ENCODE peak calls at places on chromosomes 5 and 9, in eight cellular contexts. G is AG04449; F is activated T-helper 1 cell treated with anti-CD3 and anti-CD28 coated beads, Interleukin-2, amount 50 U/mL, for 16 hours; L is natural killer cell treated with Interleukin-12 subunit alpha and Interleukin-12 subunit beta and Interleukin-15 and Interleukin-18, amount 100 ng/mL, for 72 hours; J is stimulated activated CD8-positive, alpha-beta memory T cell treated with anti-CD3 and anti-CD28 coated beads, Interleukin-2, amount 100 ng/mL, for 48 hours; I is activated effector memory CD4-positive, alpha-beta T cell treated with anti-CD3 and anti-CD28 coated beads, Interleukin-2, amount 50 U/mL, for 16 hours; Z is Right ventricle myocardium inferior; R is fibroblast of mammary gland. N is an unnamed sample.

GRCh38 chr5:162096448-162096847 is 28.9 kb downstream of the GABRG2 start:
- DNase-seq in J (no peak), L (no peak), R (no peak), Z (no peak), G (no peak), F (no peak), I (no peak), N (no peak)

GRCh38 chr9:72509053-72509452 is 12.4 kb upstream of the TMC1 start:
- DNase-seq in R (peak), I (no peak), G (no peak), F (no peak), J (no peak), Z (no peak), L (no peak), N (no peak)

GRCh38 chr9:138072897-138073296 is 195.3 kb downstream of the CACNA1B start:
- DNase-seq in F (no peak), R (no peak), I (peak), L (no peak), J (no peak), G (no peak), Z (peak), N (no peak)

GRCh38 chr9:127850286-127850830 is 4.1 kb downstream of the ENG start:
- DNase-seq in G (no peak), I (no peak), J (no peak), Z (no peak), R (no peak), L (no peak), F (no peak), N (no peak)

GRCh38 chr9:99823392-99824377 is 2.0 kb downstream of the NR4A3 start:
- DNase-seq in J (peak), I (peak), L (peak), F (peak), Z (no peak), R (peak), G (no peak), N (peak)

GRCh38 chr9:68999393-69000105 is 14.4 kb downstream of the PRKACG start:
- DNase-seq in I (peak), F (peak), Z (no peak), R (peak), G (peak), L (no peak), J (peak), N (peak)

GRCh38 chr5:77972545-77973252 is 196.6 kb upstream of the TBCA start:
- DNase-seq in R (no peak), F (no peak), I (no peak), Z (no peak), J (peak), L (no peak), G (no peak), N (no peak)

GRCh38 chr5:52989781-52990530 is 804 bp downstream of the ITGA2 start:
- DNase-seq in J (peak), Z (no peak), I (peak), G (no peak), L (no peak), R (peak), F (peak), N (peak)